ENCODE peak calls at places on chromosomes 11 and 22, in five cellular contexts. X is transverse colon, I is tibial artery, C is GM12865, D is B cell. G is an unnamed sample.

GRCh38 chr11:118656563-118657165 is 22.8 kb downstream of the TREH start:
- DNase-seq in D (no peak), X (no peak), C (no peak), I (peak; percentile 52), G (no peak)

GRCh38 chr11:24779791-24780190 is 282.9 kb downstream of the LUZP2 start:
- DNase-seq in X (no peak), C (no peak), D (no peak), I (no peak), G (no peak)

GRCh38 chr11:10908215-10908990 is 50.5 kb upstream of the ZBED5 start:
- DNase-seq in D (no peak), I (no peak), X (no peak), C (no peak), G (no peak)

GRCh38 chr22:46590334-46590733 is 29.9 kb upstream of the GRAMD4 start:
- DNase-seq in I (no peak), C (no peak), X (no peak), D (no peak), G (peak; percentile 73)

GRCh38 chr11:110565344-110565684 is 135.6 kb downstream of the FDX1 start:
- DNase-seq in I (no peak), D (no peak), C (no peak), X (no peak), G (no peak)

GRCh38 chr11:103633819-103634590 is 402.4 kb upstream of the DDI1 start:
- DNase-seq in X (no peak), D (no peak), I (no peak), C (no peak), G (no peak)

GRCh38 chr11:65163684-65164083 is 6.3 kb upstream of the SPDYC start:
- DNase-seq in I (no peak), C (no peak), X (no peak), D (no peak), G (no peak)

GRCh38 chr22:31230871-31231621 is 18.9 kb downstream of the LIMK2 start:
- DNase-seq in I (no peak), D (peak; percentile 47), C (peak; percentile 73), X (peak; percentile 69), G (peak; percentile 68)

GRCh38 chr11:78893996-78894395 is 319.3 kb upstream of the NARS2 start:
- DNase-seq in X (no peak), I (no peak), D (no peak), C (no peak), G (no peak)

GRCh38 chr11:128845334-128845780 is 21.7 kb downstream of the KCNJ1 start:
- DNase-seq in C (peak; percentile 30), I (no peak), X (no peak), D (peak; percentile 37), G (no peak)

GRCh38 chr11:8247312-8247711 is 16.4 kb downstream of the LMO1 start:
- DNase-seq in X (peak; percentile 38), C (peak; percentile 28), I (no peak), D (no peak), G (peak; percentile 53)

GRCh38 chr22:38080847-38081635 is 2.9 kb downstream of the SLC16A8 start:
- DNase-seq in I (no peak), C (no peak), X (peak; percentile 22), D (no peak), G (peak; percentile 39)

GRCh38 chr22:29520851-29521250 is 32.7 kb downstream of the THOC5 start:
- DNase-seq in X (no peak), D (no peak), C (no peak), I (no peak), G (no peak)

GRCh38 chr22:29523761-29524160 is 29.8 kb downstream of the THOC5 start:
- DNase-seq in C (no peak), X (no peak), I (no peak), D (no peak), G (no peak)

GRCh38 chr22:29521526-29521925 is 32.0 kb downstream of the THOC5 start:
- DNase-seq in I (no peak), X (no peak), D (no peak), C (no peak), G (no peak)

GRCh38 chr22:29528144-29528543 is 25.4 kb downstream of the THOC5 start:
- DNase-seq in C (no peak), D (no peak), X (no peak), I (no peak), G (no peak)

DNA sequence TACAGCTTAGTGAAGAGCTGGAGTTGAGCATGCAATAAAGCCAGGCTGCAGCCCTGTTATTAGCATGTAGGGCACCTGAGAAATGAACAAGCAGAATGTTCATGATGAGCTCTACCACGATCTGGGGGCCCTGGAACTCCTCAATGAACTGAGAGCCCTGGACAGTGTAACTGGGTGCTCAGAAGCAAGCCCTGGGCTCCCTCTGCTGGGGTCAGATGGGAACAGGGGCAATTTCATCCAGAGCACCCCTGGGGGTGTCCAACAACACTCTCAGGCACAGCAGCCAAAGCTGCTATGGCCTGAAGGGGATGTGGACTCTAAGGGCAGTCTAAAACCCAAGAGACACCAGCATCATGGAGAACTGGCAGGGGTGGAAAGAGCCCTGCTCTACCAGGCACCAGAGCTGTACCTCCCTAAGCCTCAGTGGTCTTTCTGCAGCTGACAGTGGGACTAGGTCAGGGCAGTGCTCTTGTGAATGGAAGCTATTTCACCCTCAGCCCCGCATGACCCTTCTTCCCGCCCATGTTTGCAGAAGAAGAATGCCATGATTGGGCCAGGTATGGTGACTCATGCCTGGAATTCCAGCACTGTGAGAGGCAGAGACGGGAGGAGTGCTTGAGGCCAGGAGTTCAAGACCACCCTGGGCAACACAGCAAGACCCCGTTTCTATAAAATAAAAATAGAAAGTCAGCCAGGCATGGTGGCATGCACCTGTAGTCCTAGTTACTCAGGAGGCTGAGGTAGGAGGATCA is 28.9 kb downstream of the THOC5 start:
- DNase-seq in D (peak; percentile 44), I (no peak), C (peak; percentile 46), X (peak; percentile 22), G (peak; percentile 27)
- TF ChIP-seq CTCF in D (peak; percentile 63), I (no peak), C (peak; percentile 60), X (peak; percentile 50), G (no peak)

GRCh38 chr22:20803696-20804324 is 29.9 kb downstream of the SERPIND1 start:
- DNase-seq in X (peak; percentile 35), I (peak; percentile 38), C (peak; percentile 30), D (no peak), G (peak; percentile 40)
- TF ChIP-seq CTCF in X (peak; percentile 56), I (no peak), C (peak; percentile 50), D (peak; percentile 11), G (peak; percentile 30)

GRCh38 chr11:114110948-114111347 is 51.4 kb downstream of the ZBTB16 start:
- DNase-seq in D (no peak), I (no peak), C (no peak), X (no peak), G (peak; percentile 40)

GRCh38 chr11:114111369-114112042 is 52.0 kb downstream of the ZBTB16 start:
- DNase-seq in I (no peak), X (no peak), C (no peak), D (no peak), G (no peak)

GRCh38 chr11:114108501-114109205 is 49.1 kb downstream of the ZBTB16 start:
- DNase-seq in X (no peak), C (no peak), D (no peak), I (no peak), G (no peak)

GRCh38 chr11:114110123-114110522 is 50.6 kb downstream of the ZBTB16 start:
- DNase-seq in D (no peak), I (no peak), C (no peak), X (no peak), G (no peak)

GRCh38 chr11:114109206-114110090 is 49.9 kb downstream of the ZBTB16 start:
- DNase-seq in I (no peak), X (no peak), D (no peak), C (no peak), G (no peak)
- TF ChIP-seq CTCF in I (no peak), X (no peak), D (no peak), C (no peak), G (no peak)

DNA sequence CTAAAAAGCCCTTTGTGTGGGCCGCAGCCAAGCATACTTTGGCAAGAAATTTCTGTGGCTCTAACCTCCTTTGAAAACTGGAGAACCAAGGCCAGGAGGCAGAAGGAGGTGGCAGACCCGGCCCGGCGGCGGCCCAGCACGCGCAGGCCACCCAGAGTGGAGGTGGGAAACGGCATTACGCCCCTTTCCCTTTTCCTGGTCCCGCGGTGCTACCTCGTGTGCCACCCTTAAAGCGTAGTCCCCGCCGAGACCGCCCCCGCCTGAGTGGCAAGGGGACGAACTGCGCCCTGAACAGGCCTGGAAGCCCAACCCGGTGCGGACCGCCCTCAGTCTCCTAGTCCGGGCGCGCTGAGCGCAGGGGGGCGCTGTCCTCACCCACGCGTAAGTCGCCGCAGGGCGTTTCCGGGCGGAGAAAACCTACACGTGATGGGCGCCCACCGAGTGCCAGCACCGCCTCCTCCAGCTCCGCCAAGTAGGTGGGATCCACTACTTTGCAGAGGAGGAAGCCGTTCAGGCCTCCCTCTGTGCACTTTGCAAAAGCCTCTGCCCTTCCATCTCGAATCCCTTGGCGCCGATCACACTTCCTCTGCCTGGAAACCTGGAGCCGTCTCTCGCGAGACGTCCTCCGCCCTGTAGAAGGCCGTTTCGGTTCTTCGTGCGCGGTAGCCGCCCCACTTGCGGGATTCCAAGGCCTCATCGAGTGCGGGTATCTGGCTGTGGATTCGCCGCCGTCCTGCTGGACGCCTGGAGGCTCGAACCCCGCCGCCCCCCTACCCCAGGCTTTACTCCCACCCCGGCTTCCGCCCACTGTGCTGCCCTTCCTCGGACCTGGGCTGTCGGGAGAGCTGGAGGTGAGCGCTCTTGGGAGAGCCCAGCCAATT is at the start of gene ACCS:
- DNase-seq in X (peak; percentile 96), C (peak; percentile 94), I (peak; percentile 99), D (peak; percentile 91), G (peak; percentile 96)
- TF ChIP-seq CTCF in X (peak; percentile 93), C (peak; percentile 70), I (peak; percentile 81), D (peak; percentile 87), G (peak; percentile 75)

DNA sequence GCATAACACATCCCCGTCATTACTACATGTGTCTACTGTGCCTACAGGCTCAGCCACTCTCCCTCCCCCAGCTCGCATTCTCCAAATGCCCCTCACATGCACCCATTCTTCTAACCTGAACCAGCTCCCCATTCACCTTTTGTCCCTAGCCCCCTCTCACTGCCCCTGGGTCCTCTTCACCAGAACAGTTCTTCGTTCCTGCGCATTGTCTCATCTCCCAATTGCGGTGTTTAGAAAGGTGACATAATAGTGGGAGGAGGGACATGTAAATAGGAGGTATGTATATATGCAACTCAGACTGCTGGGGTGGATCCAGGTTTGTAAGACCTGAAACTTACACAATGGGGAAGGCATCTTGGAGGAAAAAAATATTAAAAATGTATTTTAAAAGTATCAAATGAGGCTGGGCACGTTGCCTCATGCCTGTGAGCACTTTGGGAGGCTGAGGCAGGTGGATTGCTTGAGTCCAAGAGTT is 4.7 kb upstream of the VSIG2 start:
- DNase-seq in I (no peak), C (no peak), X (no peak), D (no peak), G (no peak)
- TF ChIP-seq CTCF in I (no peak), C (no peak), X (no peak), D (no peak), G (no peak)

G was measured in stomach.